ENCODE peak calls at places on chromosomes 5 and 9, in seven cellular contexts. K is heart right ventricle, A is nephron progenitor cell, T is endothelial cell, E is spleen, I is type B pancreatic cell, V is neural progenitor cell. P is an unnamed sample.

GRCh38 chr9:80028501-80028900 is 456.7 kb downstream of the TLE4 start:
- DNase-seq in K (no peak), A (no peak), T (no peak), E (no peak), I (no peak), V (peak; percentile 28), P (no peak)

GRCh38 chr5:36180556-36181350 is 28.8 kb downstream of the SKP2 start:
- DNase-seq in K (no peak), A (no peak), T (no peak), E (no peak), I (no peak), V (no peak), P (no peak)

GRCh38 chr5:177429248-177430045 is 3.0 kb downstream of the GRK6 start:
- DNase-seq in K (peak; percentile 50), A (no peak), T (no peak), E (peak; percentile 96), I (no peak), V (no peak), P (no peak)

GRCh38 chr9:99732715-99733114 is 89.0 kb upstream of the NR4A3 start:
- DNase-seq in K (no peak), A (no peak), T (no peak), E (no peak), I (no peak), V (no peak), P (no peak)

GRCh38 chr9:16337322-16338029 is 533.0 kb downstream of the BNC2 start:
- DNase-seq in K (no peak), A (no peak), T (no peak), E (no peak), I (no peak), V (no peak), P (no peak)

GRCh38 chr9:34991833-34992375 is 2.4 kb downstream of the DNAJB5 start:
- DNase-seq in K (peak; percentile 34), A (peak; percentile 45), T (no peak), E (no peak), I (no peak), V (peak; percentile 38), P (no peak)

GRCh38 chr9:92378825-92379535 is 25.4 kb downstream of the OGN start:
- DNase-seq in K (no peak), A (no peak), T (no peak), E (no peak), I (no peak), V (peak; percentile 38), P (no peak)

GRCh38 chr9:85742630-85742928 is 825 bp upstream of the AGTPBP1 start:
- DNase-seq in K (no peak), A (no peak), T (no peak), E (no peak), I (no peak), V (no peak), P (no peak)

GRCh38 chr5:160213537-160213936 is 15.8 kb upstream of the FABP6 start:
- DNase-seq in K (no peak), A (no peak), T (no peak), E (no peak), I (no peak), V (no peak), P (no peak)

GRCh38 chr9:89870207-89870606 is 265.4 kb downstream of the GADD45G start:
- DNase-seq in K (no peak), A (no peak), T (no peak), E (peak; percentile 16), I (no peak), V (no peak), P (no peak)

GRCh38 chr5:81151546-81151945 is 81.6 kb upstream of the CKMT2 start:
- DNase-seq in K (no peak), A (no peak), T (no peak), E (no peak), I (no peak), V (no peak), P (no peak)

GRCh38 chr9:114047717-114048116 is 30.4 kb downstream of the AMBP start:
- DNase-seq in K (no peak), A (no peak), T (no peak), E (no peak), I (peak; percentile 59), V (peak; percentile 49), P (no peak)
- TF ChIP-seq CTCF in K (peak; percentile 5), A (no peak), T (peak; percentile 14), E (no peak), I (peak; percentile 50), V (peak; percentile 55), P (peak; percentile 24)

GRCh38 chr9:112971415-112971814 is 40.6 kb downstream of the ZNF883 start:
- DNase-seq in K (no peak), A (peak; percentile 14), T (peak; percentile 56), E (no peak), I (no peak), V (peak; percentile 54), P (no peak)
- TF ChIP-seq CTCF in K (no peak), A (peak; percentile 34), T (peak; percentile 32), E (no peak), I (peak; percentile 54), V (peak; percentile 58), P (no peak)

DNA sequence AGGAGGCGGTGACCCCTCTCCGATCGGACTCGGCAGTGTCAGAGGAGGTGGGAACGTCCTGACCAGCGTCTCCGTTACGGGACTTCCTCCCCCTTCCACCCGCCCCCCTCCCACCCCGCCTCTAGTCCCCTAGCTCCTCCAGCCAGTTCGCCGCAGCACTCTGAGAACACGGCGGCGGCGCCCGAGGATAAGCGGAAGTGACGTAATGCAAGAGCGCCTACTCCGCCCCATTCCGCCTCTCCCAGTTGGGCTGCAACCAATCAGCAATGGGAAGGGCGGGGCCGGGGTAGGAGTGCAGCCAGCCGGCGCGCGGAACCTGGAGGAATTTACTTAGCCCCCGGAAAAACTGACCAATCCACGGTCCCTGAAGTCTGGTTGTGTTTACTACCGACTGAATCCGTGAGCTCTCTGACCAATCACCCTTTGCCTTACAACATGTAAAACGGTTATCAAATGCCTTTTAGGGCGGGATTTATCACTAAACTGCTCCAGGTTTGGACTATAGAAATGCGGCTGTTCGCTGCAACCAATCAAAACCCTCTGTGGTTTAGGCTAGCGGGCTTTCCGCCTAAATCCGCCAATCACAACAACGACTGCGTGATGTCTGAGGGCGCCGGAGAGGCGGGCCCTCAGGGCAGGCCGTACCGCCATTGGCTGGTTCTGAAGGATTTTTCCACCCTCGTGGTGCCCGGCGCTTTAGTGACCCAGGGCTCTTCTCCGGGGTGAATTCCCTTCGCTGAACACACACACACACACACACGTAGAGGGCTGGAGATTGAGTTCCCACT is at the start of gene ZBTB5:
- DNase-seq in K (peak; percentile 98), A (peak; percentile 99), T (peak; percentile 97), E (peak; percentile 99), I (peak; percentile 97), V (peak; percentile 100), P (peak; percentile 99)
- TF ChIP-seq CTCF in K (no peak), A (no peak), T (no peak), E (no peak), I (no peak), V (no peak), P (no peak)

GRCh38 chr5:83157120-83157519 is 79.8 kb downstream of the XRCC4 start:
- DNase-seq in K (no peak), A (no peak), T (no peak), E (no peak), I (no peak), V (no peak), P (no peak)

GRCh38 chr5:83167506-83167905 is 90.2 kb downstream of the XRCC4 start:
- DNase-seq in K (no peak), A (no peak), T (no peak), E (no peak), I (no peak), V (no peak), P (no peak)

GRCh38 chr5:83162598-83162997 is 85.3 kb downstream of the XRCC4 start:
- DNase-seq in K (no peak), A (no peak), T (no peak), E (no peak), I (no peak), V (no peak), P (no peak)
- TF ChIP-seq CTCF in K (no peak), A (no peak), T (no peak), E (no peak), I (no peak), V (no peak), P (no peak)

GRCh38 chr9:131348631-131349521 is 45.0 kb upstream of the PRRC2B start:
- DNase-seq in K (no peak), A (no peak), T (no peak), E (peak; percentile 36), I (no peak), V (no peak), P (no peak)
- TF ChIP-seq CTCF in K (no peak), A (no peak), T (no peak), E (no peak), I (peak; percentile 14), V (no peak), P (no peak)

GRCh38 chr5:146041180-146041789 is 64.1 kb downstream of the PLAC8L1 start:
- DNase-seq in K (no peak), A (no peak), T (no peak), E (no peak), I (no peak), V (no peak), P (no peak)
- TF ChIP-seq CTCF in K (peak; percentile 50), A (peak; percentile 47), T (peak; percentile 83), E (no peak), I (peak; percentile 71), V (peak; percentile 63), P (peak; percentile 46)

GRCh38 chr5:16805478-16805877 is 130.6 kb downstream of the MYO10 start:
- DNase-seq in K (no peak), A (no peak), T (no peak), E (no peak), I (no peak), V (no peak), P (no peak)
- TF ChIP-seq CTCF in K (no peak), A (no peak), T (no peak), E (no peak), I (no peak), V (no peak), P (no peak)

DNA sequence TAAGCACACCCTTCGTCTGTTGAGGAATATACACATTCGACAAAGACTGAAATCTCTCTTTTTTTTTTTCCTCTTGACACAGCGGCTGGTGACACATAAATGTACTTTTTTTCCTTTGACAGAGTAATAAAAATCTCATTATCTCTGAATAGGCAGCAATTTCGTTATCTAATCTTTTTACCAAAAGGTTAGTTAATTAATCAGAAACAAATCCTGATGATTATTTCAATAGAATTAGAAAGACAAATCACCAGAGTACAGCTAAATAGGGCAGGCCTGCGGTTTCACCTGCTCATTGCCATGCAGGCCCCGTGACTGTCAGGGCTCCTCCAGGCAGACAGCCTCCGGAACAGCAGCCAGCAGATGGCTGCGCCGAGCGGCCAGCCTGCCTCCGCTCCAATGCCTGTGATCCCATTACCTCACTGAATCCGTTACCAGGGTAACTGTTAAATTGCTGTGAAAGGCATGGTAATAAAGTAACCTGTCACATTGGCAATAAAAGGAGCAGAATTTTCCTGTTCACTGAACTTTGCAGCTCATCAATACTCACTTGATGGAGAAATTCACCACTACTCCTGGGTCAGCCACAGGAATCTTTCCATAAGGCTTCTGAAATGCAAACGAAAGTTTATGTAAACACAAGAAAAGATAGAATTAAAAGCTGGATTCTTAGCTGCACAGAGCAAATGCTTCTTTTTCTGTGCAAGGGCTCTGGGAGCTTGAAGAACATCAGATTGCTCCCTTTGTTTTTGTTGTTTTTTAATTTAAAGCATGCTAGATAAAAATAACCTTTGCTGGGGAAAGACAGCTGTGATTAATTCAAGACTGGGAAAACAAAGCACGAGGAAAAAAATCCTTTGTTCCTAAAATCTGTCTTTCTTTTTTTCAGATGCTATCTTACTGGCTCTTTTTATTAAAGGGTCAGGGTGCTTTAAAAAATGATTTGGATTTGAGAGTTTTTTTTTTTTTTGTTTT is 666.4 kb upstream of the ZNF608 start:
- DNase-seq in K (peak; percentile 53), A (peak; percentile 79), T (peak; percentile 72), E (peak; percentile 79), I (peak; percentile 85), V (peak; percentile 93), P (no peak)
- TF ChIP-seq CTCF in K (peak; percentile 53), A (no peak), T (no peak), E (no peak), I (peak; percentile 61), V (peak; percentile 50), P (peak; percentile 23)